ENCODE peak calls at places on chromosome 2, in ten cellular contexts. U is breast epithelium; A is CD8-positive, alpha-beta T cell; N is transverse colon; Q is GM23338; O is psoas muscle; G is PC-9; B is fibroblast of lung; H is A549; X is adrenal gland. S is an unnamed sample. For H3K4me1, the result is how much of the 10 kb centered on the place peaks cover.

GRCh38 chr2:160956243-160956802 is 203.9 kb upstream of the TANK start:
- DNase-seq in U (no peak), A (no peak), N (no peak), Q (no peak), O (peak), G (no peak), B (no peak), H (no peak), X (no peak), S (no peak)

GRCh38 chr2:195532628-195533271 is 124.3 kb upstream of the SLC39A10 start:
- DNase-seq in U (no peak), A (no peak), N (no peak), Q (no peak), O (no peak), G (no peak), B (peak), H (peak), X (no peak), S (no peak)

GRCh38 chr2:88707003-88707402 is 15.5 kb downstream of the RPIA start:
- DNase-seq in U (no peak), A (no peak), N (no peak), Q (no peak), O (no peak), G (no peak), B (no peak), H (no peak), X (no peak), S (no peak)

GRCh38 chr2:46409756-46410155 is 69.6 kb upstream of the TMEM247 start:
- DNase-seq in U (no peak), A (no peak), N (no peak), Q (no peak), O (no peak), G (no peak), B (no peak), H (no peak), X (no peak), S (no peak)

GRCh38 chr2:49811502-49811901 is 657.2 kb upstream of the FSHR start:
- DNase-seq in U (no peak), A (no peak), N (no peak), Q (no peak), O (no peak), G (no peak), B (no peak), H (no peak), X (no peak), S (no peak)

GRCh38 chr2:191171708-191172355 is 21.0 kb upstream of the STAT4 start:
- DNase-seq in U (no peak), A (no peak), N (no peak), Q (peak), O (no peak), G (peak), B (peak), H (peak), X (no peak), S (no peak)

GRCh38 chr2:209661286-209661685 is 110.3 kb upstream of the UNC80 start:
- DNase-seq in U (no peak), A (no peak), N (no peak), Q (peak), O (no peak), G (no peak), B (no peak), H (no peak), X (no peak), S (no peak)

GRCh38 chr2:105912081-105912480 is 167.4 kb downstream of the NCK2 start:
- DNase-seq in U (no peak), A (no peak), N (no peak), Q (no peak), O (no peak), G (no peak), B (no peak), H (no peak), X (no peak), S (no peak)

GRCh38 chr2:37377187-37377532 is 32.7 kb downstream of the QPCT start:
- DNase-seq in U (no peak), A (no peak), N (no peak), Q (no peak), O (no peak), G (no peak), B (peak), H (no peak), X (no peak), S (no peak)

GRCh38 chr2:120905824-120906571 is 170.3 kb downstream of the GLI2 start:
- DNase-seq in U (no peak), A (no peak), N (no peak), Q (no peak), O (no peak), G (no peak), B (no peak), H (no peak), X (no peak), S (no peak)

GRCh38 chr2:237280235-237280634 is 133.7 kb downstream of the COL6A3 start:
- DNase-seq in U (no peak), A (no peak), N (no peak), Q (no peak), O (no peak), G (no peak), B (peak), H (no peak), X (no peak), S (no peak)

GRCh38 chr2:12050381-12050780 is 303.9 kb downstream of the LPIN1 start:
- DNase-seq in U (no peak), A (no peak), N (no peak), Q (no peak), O (no peak), G (no peak), B (peak), H (peak), X (no peak), S (no peak)

GRCh38 chr2:19574788-19575260 is 216.4 kb upstream of the OSR1 start:
- DNase-seq in U (peak), A (no peak), N (peak), Q (peak), O (peak), G (no peak), B (peak), H (no peak), X (no peak), S (no peak)

GRCh38 chr2:70987386-70987785 is 7.3 kb downstream of the TEX261 start:
- DNase-seq in U (no peak), A (no peak), N (no peak), Q (no peak), O (no peak), G (no peak), B (no peak), H (no peak), X (no peak), S (no peak)

DNA sequence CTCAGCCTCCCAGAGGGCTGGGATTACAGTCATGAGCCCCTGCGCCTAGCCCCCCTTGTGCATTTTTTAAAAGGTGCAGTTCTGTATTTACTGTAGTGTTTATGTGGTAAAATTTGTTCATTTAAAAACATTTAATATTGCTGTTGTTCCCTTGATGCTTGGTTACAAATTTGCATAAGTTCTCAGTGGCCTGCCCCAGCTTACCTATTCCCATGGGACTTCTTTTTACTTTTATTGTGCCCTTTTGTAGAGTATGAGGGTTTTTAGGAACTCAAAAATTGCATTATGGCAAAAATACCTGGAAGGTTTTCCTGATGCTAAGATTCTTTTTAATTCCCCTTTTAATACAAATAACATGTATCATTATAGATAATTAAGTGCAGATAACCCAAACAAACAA is 63.0 kb downstream of the DGKD start:
- DNase-seq in U (no peak), A (no peak), N (no peak), Q (no peak), O (no peak), G (no peak), B (no peak), H (no peak), X (no peak), S (no peak)
- H3K4me1 ChIP-seq in U (under half), A (half or more), N (half or more), Q (under half), O (half or more), G (half or more), B (under half), H (half or more), X (under half), S (half or more)

DNA sequence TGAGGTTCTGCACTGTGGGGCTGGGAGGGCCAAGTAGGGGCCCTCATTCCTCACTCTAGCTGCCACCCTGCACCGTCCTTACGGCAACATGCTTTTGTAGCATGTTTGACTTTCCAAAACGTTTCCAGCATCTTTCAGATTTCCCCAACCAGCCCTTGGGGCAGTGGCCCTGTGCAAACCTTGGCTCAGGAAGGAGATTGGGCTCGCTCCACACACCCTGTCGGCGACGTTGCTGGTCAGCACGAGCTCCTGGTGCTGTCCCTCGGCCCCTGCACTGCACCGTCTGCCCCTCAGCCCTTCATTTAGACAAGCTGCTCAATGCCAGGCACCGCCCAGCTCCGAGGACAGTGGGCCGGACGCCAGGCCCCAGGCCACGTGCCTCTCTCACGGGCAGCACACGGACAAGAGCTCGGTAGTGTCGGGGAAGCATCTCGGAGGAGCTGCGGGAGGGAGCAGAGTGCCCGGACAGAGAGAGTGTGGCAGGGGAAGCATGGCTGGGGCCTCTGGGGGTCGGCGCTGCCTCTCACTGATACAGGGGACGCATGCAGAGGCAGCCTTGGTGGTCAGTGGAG is 6.9 kb downstream of the GPR17 start:
- DNase-seq in U (no peak), A (no peak), N (no peak), Q (no peak), O (peak), G (no peak), B (no peak), H (no peak), X (no peak), S (no peak)
- H3K27ac ChIP-seq in U (no peak), A (no peak), N (peak), Q (no peak), O (peak), G (no peak), B (no peak), H (no peak), X (no peak), S (peak)

DNA sequence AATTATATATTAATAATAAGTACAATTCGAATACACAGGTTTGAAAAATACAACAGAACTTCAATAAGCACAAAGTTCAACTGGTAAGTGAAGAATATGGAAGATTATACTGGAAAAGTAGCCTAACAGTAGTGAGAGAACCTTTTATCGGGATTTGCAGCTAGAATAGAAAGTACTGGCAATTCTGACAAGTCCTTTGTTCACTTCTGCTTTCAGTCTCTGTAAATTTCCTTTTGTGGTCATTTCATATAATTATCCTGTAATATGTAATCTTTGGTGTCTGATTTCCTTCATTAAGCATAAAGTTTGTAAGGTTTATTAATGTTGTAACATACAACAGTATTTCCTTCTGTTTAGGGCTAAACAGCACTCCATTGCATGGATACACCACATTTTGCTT is 67.2 kb downstream of the CUL3 start:
- DNase-seq in U (no peak), A (no peak), N (no peak), Q (no peak), O (no peak), G (no peak), B (no peak), H (no peak), X (no peak), S (no peak)
- H3K4me3 ChIP-seq in U (no peak), A (no peak), N (no peak), Q (no peak), O (no peak), G (no peak), B (no peak), H (no peak), X (no peak), S (no peak)

GRCh38 chr2:44902178-44902577 is 39.3 kb upstream of the SIX3 start:
- DNase-seq in U (no peak), A (no peak), N (no peak), Q (no peak), O (no peak), G (no peak), B (no peak), H (no peak), X (no peak), S (no peak)
- H3K4me1 ChIP-seq in U (under half), A (under half), N (under half), Q (under half), O (under half), G (under half), B (under half), H (under half), X (under half), S (under half)

GRCh38 chr2:42493468-42493884 is 306 bp downstream of the KCNG3 start:
- DNase-seq in U (no peak), A (no peak), N (no peak), Q (no peak), O (peak), G (peak), B (no peak), H (no peak), X (no peak), S (no peak)

GRCh38 chr2:42492691-42493467 is 903 bp downstream of the KCNG3 start:
- DNase-seq in U (no peak), A (peak), N (peak), Q (peak), O (peak), G (no peak), B (no peak), H (no peak), X (peak), S (peak)

GRCh38 chr2:42495234-42495581 is 1.4 kb upstream of the KCNG3 start:
- DNase-seq in U (no peak), A (no peak), N (no peak), Q (no peak), O (no peak), G (no peak), B (no peak), H (no peak), X (no peak), S (no peak)

GRCh38 chr2:42494434-42495233 is 852 bp upstream of the KCNG3 start:
- DNase-seq in U (peak), A (peak), N (peak), Q (peak), O (peak), G (peak), B (peak), H (peak), X (peak), S (peak)

GRCh38 chr2:42493885-42494433 is at the start of gene KCNG3:
- DNase-seq in U (no peak), A (peak), N (peak), Q (peak), O (peak), G (peak), B (peak), H (peak), X (peak), S (peak)
- H3K27ac ChIP-seq in U (no peak), A (peak), N (peak), Q (no peak), O (no peak), G (peak), B (no peak), H (peak), X (peak), S (no peak)

GRCh38 chr2:229713371-229714079 is 830 bp downstream of the DNER start:
- DNase-seq in U (no peak), A (no peak), N (no peak), Q (peak), O (peak), G (no peak), B (no peak), H (peak), X (peak), S (no peak)
- H3K4me3 ChIP-seq in U (peak), A (peak), N (peak), Q (peak), O (peak), G (peak), B (peak), H (peak), X (peak), S (no peak)

GRCh38 chr2:219282943-219283581 is 3.9 kb downstream of the DNAJB2 start:
- DNase-seq in U (no peak), A (no peak), N (no peak), Q (no peak), O (no peak), G (no peak), B (no peak), H (no peak), X (no peak), S (no peak)

GRCh38 chr2:219286436-219287115 is 7.4 kb downstream of the DNAJB2 start:
- DNase-seq in U (no peak), A (no peak), N (no peak), Q (peak), O (no peak), G (peak), B (peak), H (no peak), X (no peak), S (no peak)

GRCh38 chr2:219284501-219285347 is 5.6 kb downstream of the DNAJB2 start:
- DNase-seq in U (no peak), A (no peak), N (no peak), Q (no peak), O (no peak), G (no peak), B (no peak), H (no peak), X (no peak), S (no peak)

GRCh38 chr2:219285894-219286425 is 6.8 kb downstream of the DNAJB2 start:
- DNase-seq in U (no peak), A (no peak), N (no peak), Q (peak), O (no peak), G (no peak), B (peak), H (no peak), X (peak), S (no peak)

GRCh38 chr2:219285348-219285685 is 6.2 kb downstream of the DNAJB2 start:
- DNase-seq in U (no peak), A (no peak), N (no peak), Q (no peak), O (no peak), G (no peak), B (no peak), H (no peak), X (no peak), S (no peak)
- H3K4me1 ChIP-seq in U (under half), A (under half), N (under half), Q (under half), O (under half), G (under half), B (under half), H (under half), X (under half), S (under half)

GRCh38 chr2:232924433-232924832 is 54.4 kb downstream of the SNORC start:
- DNase-seq in U (no peak), A (no peak), N (no peak), Q (no peak), O (no peak), G (no peak), B (no peak), H (no peak), X (no peak), S (no peak)
- H3K27ac ChIP-seq in U (no peak), A (no peak), N (no peak), Q (no peak), O (no peak), G (no peak), B (no peak), H (no peak), X (no peak), S (no peak)